ENCODE peak calls at places on chromosomes 16 and 17, in four cellular contexts. A is OCI-LY7, N is cardiac muscle cell, T is tibial nerve. B is an unnamed sample.

GRCh38 chr16:88633684-88634140 is 4.7 kb upstream of the IL17C start:
- DNase-seq in A (peak; percentile 55), N (peak; percentile 26), T (no peak), B (peak; percentile 61)

GRCh38 chr17:8791910-8792270 is 7.3 kb downstream of the MFSD6L start:
- DNase-seq in A (no peak), N (no peak), T (no peak), B (no peak)

GRCh38 chr17:39547713-39548478 is 59.8 kb downstream of the NEUROD2 start:
- DNase-seq in A (peak; percentile 63), N (peak; percentile 56), T (peak; percentile 83), B (peak; percentile 77)

GRCh38 chr17:5592382-5592781 is 8.1 kb upstream of the NLRP1 start:
- DNase-seq in A (peak; percentile 62), N (peak; percentile 65), T (no peak), B (no peak)

GRCh38 chr16:4376126-4376819 is 4.6 kb downstream of the VASN start:
- DNase-seq in A (no peak), N (no peak), T (peak; percentile 86), B (no peak)

GRCh38 chr17:58493506-58493905 is 5.3 kb upstream of the HSF5 start:
- DNase-seq in A (no peak), N (no peak), T (no peak), B (no peak)

GRCh38 chr17:62862251-62862650 is 54.1 kb upstream of the MARCHF10 start:
- DNase-seq in A (no peak), N (no peak), T (no peak), B (no peak)

GRCh38 chr17:44113382-44113781 is 10.1 kb downstream of the HDAC5 start:
- DNase-seq in A (no peak), N (no peak), T (no peak), B (no peak)

GRCh38 chr16:4093495-4094137 is 22.6 kb downstream of the ADCY9 start:
- DNase-seq in A (no peak), N (no peak), T (no peak), B (no peak)

GRCh38 chr16:65070831-65071230 is 51.0 kb downstream of the CDH11 start:
- DNase-seq in A (no peak), N (peak; percentile 23), T (peak; percentile 60), B (no peak)

GRCh38 chr16:78842950-78843349 is 743.5 kb downstream of the WWOX start:
- DNase-seq in A (no peak), N (no peak), T (no peak), B (no peak)
- H3K4me3 ChIP-seq in A (no peak overlapping the region), N (no peak overlapping the region), T (no peak overlapping the region), B (no peak overlapping the region)

GRCh38 chr16:68564367-68564985 is 25.4 kb downstream of the ZFP90 start:
- DNase-seq in A (peak; percentile 5), N (peak; percentile 1), T (no peak), B (no peak)
- H3K9me3 ChIP-seq in A (peaks cover 63% of the 10 kb centered on the region), N (peaks cover 43% of the 10 kb centered on the region), T (peaks cover 19% of the 10 kb centered on the region), B (peaks cover 54% of the 10 kb centered on the region)

DNA sequence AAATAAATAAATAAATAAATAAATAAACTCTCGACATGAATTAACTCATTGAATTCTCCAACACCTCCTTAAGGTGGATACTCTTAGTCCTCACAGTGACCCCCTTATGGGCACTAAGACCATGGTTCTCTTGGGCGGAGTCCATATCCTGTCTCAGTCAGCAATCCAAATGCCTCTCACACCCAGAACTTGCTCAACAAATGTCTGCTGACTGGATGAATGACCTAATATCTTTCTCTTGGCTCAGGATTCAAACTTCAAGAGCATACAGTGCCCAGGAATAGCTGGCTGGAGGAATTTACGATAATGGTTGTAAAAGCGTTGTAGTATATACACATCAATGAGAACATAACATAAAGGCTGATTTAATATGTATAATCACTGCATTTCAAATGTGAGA is 6.8 kb upstream of the UBB start:
- DNase-seq in A (no peak), N (no peak), T (peak; percentile 56), B (no peak)
- H3K27ac ChIP-seq in A (no peak overlapping the region), N (no peak overlapping the region), T (no peak overlapping the region), B (no peak overlapping the region)

GRCh38 chr17:67833134-67833533 is 7.8 kb downstream of the BPTF start:
- DNase-seq in A (no peak), N (no peak), T (no peak), B (no peak)
- H3K4me3 ChIP-seq in A (no peak overlapping the region), N (no peak overlapping the region), T (no peak overlapping the region), B (no peak overlapping the region)

DNA sequence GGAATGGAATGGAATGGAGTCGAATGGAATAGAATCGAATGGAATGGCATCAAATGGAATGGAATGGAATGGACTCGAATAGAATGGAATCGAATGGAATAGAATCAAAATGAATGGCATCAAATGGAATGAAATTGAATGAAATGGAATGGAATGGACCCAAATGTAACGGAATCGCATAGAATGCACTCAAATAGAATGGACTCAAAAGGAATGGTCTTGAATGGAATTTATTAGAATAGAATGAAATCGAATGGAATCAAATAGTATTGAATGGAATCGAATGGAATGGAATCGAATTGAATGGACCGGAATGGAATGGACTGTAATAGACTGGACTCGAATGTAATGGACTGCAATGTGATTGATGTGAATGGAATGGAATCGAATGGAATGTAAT is 501.4 kb upstream of the WSB1 start:
- DNase-seq in A (no peak), N (no peak), T (no peak), B (no peak)
- H3K9me3 ChIP-seq in A (peaks cover 81% of the 10 kb centered on the region), N (peaks cover 8% of the 10 kb centered on the region), T (no peaks in the 10 kb centered on the region), B (peaks cover 6% of the 10 kb centered on the region)

DNA sequence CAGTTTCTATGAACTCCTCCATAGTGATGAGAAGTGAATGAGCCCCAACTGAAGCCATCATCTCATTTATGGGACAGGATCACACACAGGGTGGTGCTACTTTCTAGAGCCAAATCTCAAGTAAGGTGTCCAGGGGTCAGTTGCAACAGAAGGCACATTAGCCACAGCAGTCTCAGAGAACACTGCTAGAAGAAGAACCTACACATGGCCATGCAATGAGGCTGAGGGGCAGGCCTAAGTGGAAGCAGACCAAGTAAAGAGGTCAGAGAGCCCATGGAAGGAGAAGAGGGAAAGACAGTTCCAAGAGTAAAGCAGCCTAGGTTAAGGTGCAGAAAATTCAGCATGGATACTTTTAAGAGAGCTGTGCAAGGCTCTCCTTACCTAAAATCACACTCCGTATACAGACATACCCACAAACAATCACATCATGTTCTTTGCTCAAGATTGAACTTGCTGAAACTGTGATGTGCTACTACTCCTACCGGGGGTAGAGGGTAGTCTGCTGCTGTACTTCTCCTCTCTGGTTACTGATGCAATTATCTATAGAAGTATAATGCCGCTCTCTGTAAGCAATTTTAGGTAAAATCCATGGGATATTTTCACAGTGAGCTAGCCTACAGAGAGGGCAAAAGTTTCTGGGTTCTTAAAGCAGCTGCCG is 1.7 kb downstream of the ABCA8 start:
- DNase-seq in A (no peak), N (no peak), T (no peak), B (no peak)
- H3K27ac ChIP-seq in A (no peak overlapping the region), N (no peak overlapping the region), T (no peak overlapping the region), B (no peak overlapping the region)

GRCh38 chr17:75400326-75400939 is 5.0 kb downstream of the GRB2 start:
- DNase-seq in A (no peak), N (no peak), T (no peak), B (no peak)

GRCh38 chr17:75404739-75405364 is 626 bp downstream of the GRB2 start:
- DNase-seq in A (peak; percentile 78), N (peak; percentile 61), T (no peak), B (peak; percentile 36)

GRCh38 chr17:75404223-75404738 is 1.2 kb downstream of the GRB2 start:
- DNase-seq in A (peak; percentile 83), N (peak; percentile 84), T (peak; percentile 59), B (peak; percentile 47)

GRCh38 chr17:75405365-75406221 is at the start of gene GRB2:
- DNase-seq in A (peak; percentile 100), N (peak; percentile 98), T (peak; percentile 97), B (peak; percentile 99)

DNA sequence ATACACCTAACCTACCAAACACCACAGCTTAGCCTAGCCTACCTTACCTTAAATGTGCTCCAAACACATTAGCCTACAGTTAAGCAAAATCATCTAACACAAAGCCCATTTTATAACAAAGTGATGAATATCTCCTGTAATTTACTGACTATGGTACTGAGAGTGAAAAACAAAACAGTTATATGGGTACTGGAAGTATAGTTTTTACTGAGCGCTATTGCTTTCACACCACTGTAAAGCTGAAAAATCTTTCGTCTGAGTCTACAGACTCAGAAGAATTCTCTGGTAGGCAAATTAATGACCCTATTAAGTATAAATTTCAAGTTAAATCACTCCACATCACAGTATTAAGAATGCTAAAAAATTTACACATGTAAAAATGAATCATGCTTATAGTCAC is 3.4 kb downstream of the GRB2 start:
- DNase-seq in A (no peak), N (no peak), T (no peak), B (no peak)
- H3K4me3 ChIP-seq in A (peak overlapping the region; percentile 84), N (no peak overlapping the region), T (no peak overlapping the region), B (no peak overlapping the region)

DNA sequence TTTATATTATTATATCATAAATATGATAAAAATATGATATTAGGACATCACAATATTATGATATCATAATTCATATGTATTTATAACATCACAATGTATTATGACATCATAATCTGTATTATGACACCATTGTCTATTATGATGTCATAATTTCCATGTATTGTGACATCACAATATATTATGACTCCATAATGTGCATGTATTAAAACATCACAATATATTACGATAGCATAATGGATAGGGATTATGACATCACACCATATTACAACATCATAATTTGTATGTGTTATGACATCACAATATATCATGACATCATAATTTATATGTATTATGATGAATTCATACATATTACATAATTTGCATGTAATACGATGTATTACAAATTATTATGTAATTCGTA is 1755.9 kb downstream of the TP53TG3F start:
- DNase-seq in A (no peak), N (no peak), T (no peak), B (no peak)
- H3K9me3 ChIP-seq in A (peaks cover 5% of the 10 kb centered on the region), N (peaks cover 5% of the 10 kb centered on the region), T (no peaks in the 10 kb centered on the region), B (no peaks in the 10 kb centered on the region)

GRCh38 chr17:50920041-50920410 is 53.9 kb upstream of the TOB1 start:
- DNase-seq in A (no peak), N (no peak), T (no peak), B (no peak)

GRCh38 chr17:50917418-50917743 is 51.2 kb upstream of the TOB1 start:
- DNase-seq in A (no peak), N (no peak), T (no peak), B (no peak)

GRCh38 chr17:50918071-50918932 is 52.1 kb upstream of the TOB1 start:
- DNase-seq in A (no peak), N (no peak), T (no peak), B (no peak)

GRCh38 chr17:50919321-50920040 is 53.3 kb upstream of the TOB1 start:
- DNase-seq in A (peak; percentile 47), N (peak; percentile 86), T (peak; percentile 64), B (peak; percentile 85)

DNA sequence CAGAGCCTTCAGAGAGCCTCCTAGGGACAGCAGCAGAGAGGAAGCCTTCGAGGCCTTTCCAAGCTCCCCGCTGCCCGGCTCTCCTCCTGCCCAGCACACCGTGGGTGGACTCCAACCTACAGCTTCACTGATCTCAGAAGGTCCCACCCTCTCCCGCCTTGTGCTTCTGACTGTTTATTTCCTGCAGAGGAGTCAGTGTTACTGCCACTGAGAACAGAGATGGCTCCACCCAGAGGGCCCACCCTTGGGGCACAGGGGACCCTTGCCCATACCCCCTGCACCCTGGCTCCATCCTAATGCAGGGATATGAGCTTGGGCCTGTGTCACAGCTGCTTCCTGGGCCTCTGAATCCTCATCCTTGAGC is 52.8 kb upstream of the TOB1 start:
- DNase-seq in A (no peak), N (no peak), T (no peak), B (peak; percentile 29)
- H3K27ac ChIP-seq in A (no peak overlapping the region), N (no peak overlapping the region), T (peak overlapping the region; percentile 82), B (peak overlapping the region; percentile 76)